ENCODE peak calls at places on chromosome 2, in four cellular contexts. M, O, C and B are unnamed samples. For H3K4me1, the result is how much of the 10 kb centered on the place peaks cover.

GRCh38 chr2:127661949-127662510 is 13.3 kb downstream of the LIMS2 start:
- DNase-seq in O (peak), C (peak), M (no peak), B (no peak)

GRCh38 chr2:165745916-165746315 is 48.1 kb downstream of the GALNT3 start:
- DNase-seq in M (no peak), C (no peak), O (no peak), B (no peak)

GRCh38 chr2:175373001-175373727 is 191.7 kb upstream of the ATP5MC3 start:
- DNase-seq in O (no peak), C (no peak), M (no peak), B (peak)

GRCh38 chr2:50444286-50444685 is 587.6 kb downstream of the NRXN1 start:
- DNase-seq in M (no peak), O (no peak), C (no peak), B (no peak)

GRCh38 chr2:174656671-174657171 is 59.1 kb upstream of the WIPF1 start:
- DNase-seq in C (no peak), O (no peak), M (no peak), B (no peak)

GRCh38 chr2:182070736-182071135 is 85.1 kb downstream of the PPP1R1C start:
- DNase-seq in C (no peak), O (no peak), M (no peak), B (no peak)

GRCh38 chr2:190084704-190085103 is 22.2 kb upstream of the MSTN start:
- DNase-seq in C (no peak), O (no peak), M (no peak), B (no peak)

GRCh38 chr2:164617466-164617865 is 3.8 kb downstream of the GRB14 start:
- DNase-seq in C (no peak), O (no peak), M (no peak), B (no peak)

GRCh38 chr2:46676198-46676597 is 196.8 kb downstream of the TMEM247 start:
- DNase-seq in C (no peak), M (no peak), O (no peak), B (no peak)

GRCh38 chr2:127143851-127144782 is 37.2 kb upstream of the BIN1 start:
- DNase-seq in C (no peak), M (no peak), O (no peak), B (no peak)

GRCh38 chr2:26757873-26758789 is 6.0 kb upstream of the SLC35F6 start:
- DNase-seq in O (no peak), M (peak), C (peak), B (no peak)

GRCh38 chr2:121911036-121911435 is 155.6 kb downstream of the TSN start:
- DNase-seq in M (no peak), C (no peak), O (no peak), B (no peak)

GRCh38 chr2:173572848-173573247 is 218.2 kb downstream of the CDCA7 start:
- DNase-seq in O (no peak), C (no peak), M (no peak), B (no peak)

GRCh38 chr2:23537991-23538390 is 153.0 kb downstream of the KLHL29 start:
- DNase-seq in C (no peak), O (no peak), M (no peak), B (no peak)

GRCh38 chr2:69385443-69386151 is 1.4 kb downstream of the GFPT1 start:
- DNase-seq in M (no peak), O (no peak), C (no peak), B (no peak)

GRCh38 chr2:67945976-67946375 is 116.8 kb downstream of the C1D start:
- DNase-seq in C (no peak), M (no peak), O (no peak), B (no peak)

GRCh38 chr2:100903534-100904258 is 83.8 kb downstream of the NPAS2 start:
- DNase-seq in O (no peak), M (no peak), C (no peak), B (no peak)

GRCh38 chr2:44708646-44709000 is 232.9 kb upstream of the SIX3 start:
- DNase-seq in M (no peak), O (no peak), C (no peak), B (no peak)
- H3K4me3 ChIP-seq in M (no peak), O (no peak), C (no peak), B (no peak)

GRCh38 chr2:159298967-159299366 is 12.5 kb upstream of the WDSUB1 start:
- DNase-seq in M (no peak), C (no peak), O (no peak), B (no peak)

GRCh38 chr2:159297042-159297707 is 10.7 kb upstream of the WDSUB1 start:
- DNase-seq in O (no peak), M (no peak), C (no peak), B (no peak)

DNA sequence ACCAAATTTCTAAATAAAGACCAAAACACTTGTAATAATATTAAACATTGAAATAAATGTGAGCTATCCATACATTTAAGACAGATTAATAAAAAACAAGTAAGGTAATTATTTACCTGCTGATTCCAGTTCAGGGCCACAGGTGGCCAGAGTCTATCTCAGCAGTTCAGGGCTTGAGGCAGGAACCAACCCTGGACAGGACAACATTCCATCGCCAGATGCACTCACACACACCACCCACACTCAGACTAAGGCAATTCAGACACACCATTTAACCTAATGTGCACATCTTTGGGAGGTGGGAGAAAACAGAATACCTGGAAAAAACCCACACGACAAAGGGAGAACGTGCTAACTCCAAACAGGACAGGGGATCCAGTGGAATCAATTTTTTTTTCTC is 14.1 kb upstream of the WDSUB1 start:
- DNase-seq in C (no peak), M (no peak), O (no peak), B (no peak)
- TF ChIP-seq POLR2A in C (no peak), M (no peak), O (no peak), B (no peak)

DNA sequence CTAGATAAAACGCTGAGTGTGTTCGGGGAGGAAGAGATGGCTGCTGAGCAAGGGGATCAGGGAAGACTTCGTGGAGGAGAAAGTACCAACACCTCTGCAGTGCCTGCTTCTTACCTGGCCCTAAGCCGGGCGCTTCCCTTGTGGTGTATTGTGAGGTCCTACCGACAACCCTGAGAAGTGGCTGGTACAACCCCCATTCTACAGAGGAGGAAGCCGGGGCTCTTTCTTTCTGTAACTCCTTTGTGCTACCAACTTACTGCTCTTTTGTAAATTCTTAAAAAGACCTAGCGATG is 96.9 kb downstream of the ARMC9 start:
- DNase-seq in O (no peak), C (no peak), M (no peak), B (no peak)
- H3K4me1 ChIP-seq in O (under half), C (under half), M (under half), B (under half)

DNA sequence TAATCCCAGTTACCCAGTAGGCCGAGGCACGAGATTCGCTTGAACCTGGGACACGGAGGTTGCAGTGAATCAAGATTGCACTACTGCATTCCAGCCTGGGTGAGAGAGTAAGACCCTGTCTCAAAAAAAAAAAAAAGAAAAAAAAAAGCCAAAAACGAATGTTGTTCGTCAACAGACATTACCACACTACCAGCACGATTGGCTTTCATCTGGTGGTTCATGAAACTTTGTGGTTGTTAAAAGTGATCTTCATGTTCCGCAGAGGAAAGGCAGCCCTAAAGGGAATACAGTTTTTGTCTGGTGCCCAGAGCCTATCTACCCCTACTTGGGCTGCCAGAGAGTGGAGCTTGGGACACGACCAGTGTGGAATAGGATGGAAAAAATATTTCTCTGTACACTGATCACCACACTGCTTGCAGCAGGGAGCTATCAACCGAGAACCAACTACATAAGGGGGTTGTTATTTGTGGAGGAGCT is 13.6 kb upstream of the CXCR4 start:
- DNase-seq in C (peak), M (no peak), O (no peak), B (no peak)
- H3K4me3 ChIP-seq in C (peak), M (peak), O (no peak), B (no peak)

GRCh38 chr2:112787294-112787693 is 3.0 kb upstream of the IL1A start:
- DNase-seq in O (no peak), M (no peak), C (no peak), B (no peak)

GRCh38 chr2:112784199-112785189 is at the start of gene IL1A:
- DNase-seq in M (no peak), O (no peak), C (peak), B (no peak)

GRCh38 chr2:112779598-112779997 is 4.7 kb downstream of the IL1A start:
- DNase-seq in C (no peak), M (no peak), O (no peak), B (no peak)

GRCh38 chr2:112783187-112783721 is 1.0 kb downstream of the IL1A start:
- DNase-seq in C (no peak), O (no peak), M (no peak), B (no peak)

GRCh38 chr2:112782234-112782799 is 2.0 kb downstream of the IL1A start:
- DNase-seq in C (no peak), O (no peak), M (peak), B (no peak)
- TF ChIP-seq POLR2A in C (no peak), O (no peak), M (no peak), B (no peak)